ENCODE peak calls at places on chromosomes 7 and 10, in eight cellular contexts. D is tibial nerve, F is IMR-90, Z is K562, C is right lobe of liver, S is Peyer's patch, V is thyroid gland, N is endothelial cell of umbilical vein. L is an unnamed sample.

GRCh38 chr7:112665709-112666108 is 124.5 kb downstream of the TMEM168 start:
- DNase-seq in Z (no peak), C (no peak), F (peak), V (no peak), S (peak), D (no peak), N (no peak), L (no peak)

GRCh38 chr10:13659887-13660544 is 73.3 kb downstream of the PRPF18 start:
- DNase-seq in F (peak), D (peak), V (peak), N (peak), Z (peak), C (peak), S (peak), L (peak)

GRCh38 chr7:106010331-106010730 is 47.3 kb downstream of the CDHR3 start:
- DNase-seq in S (no peak), N (no peak), D (no peak), F (no peak), C (no peak), V (peak), Z (no peak), L (no peak)

GRCh38 chr10:11209810-11210141 is 192.1 kb downstream of the CELF2 start:
- DNase-seq in V (peak), Z (no peak), D (no peak), N (peak), F (no peak), C (no peak), S (no peak), L (no peak)

GRCh38 chr7:36999851-37000480 is 275.7 kb upstream of the AOAH start:
- DNase-seq in C (no peak), D (no peak), F (no peak), V (no peak), N (no peak), Z (no peak), S (no peak), L (no peak)

GRCh38 chr7:94332571-94332970 is 62.1 kb upstream of the COL1A2 start:
- DNase-seq in N (no peak), Z (no peak), F (no peak), D (no peak), C (no peak), V (no peak), S (no peak), L (no peak)

GRCh38 chr7:112547916-112548315 is 67.1 kb downstream of the LSMEM1 start:
- DNase-seq in F (peak), D (no peak), N (no peak), C (no peak), Z (no peak), V (no peak), S (no peak), L (no peak)

GRCh38 chr10:123614888-123615287 is 51.3 kb upstream of the GPR26 start:
- DNase-seq in C (peak), D (peak), S (peak), N (peak), F (peak), Z (peak), V (peak), L (peak)

GRCh38 chr7:121931149-121931922 is 58.4 kb downstream of the PTPRZ1 start:
- DNase-seq in Z (no peak), F (no peak), N (no peak), S (no peak), C (no peak), D (no peak), V (no peak), L (no peak)

GRCh38 chr7:54773472-54774399 is 14.7 kb upstream of the SEC61G start:
- DNase-seq in C (peak), F (peak), V (peak), N (peak), Z (peak), S (peak), D (peak), L (peak)

GRCh38 chr10:132806126-132807061 is 20.4 kb upstream of the NKX6-2 start:
- DNase-seq in F (no peak), V (no peak), Z (peak), N (no peak), C (no peak), S (no peak), D (no peak), L (no peak)

GRCh38 chr10:103884681-103885139 is 29.3 kb upstream of the SH3PXD2A start:
- DNase-seq in S (no peak), C (no peak), Z (peak), F (peak), V (peak), N (peak), D (no peak), L (peak)

GRCh38 chr10:70162892-70163201 is 7.5 kb downstream of the SAR1A start:
- DNase-seq in Z (no peak), V (no peak), N (no peak), S (no peak), C (no peak), F (no peak), D (no peak), L (no peak)

GRCh38 chr7:130136579-130137167 is 66.3 kb downstream of the KLHDC10 start:
- DNase-seq in V (no peak), Z (no peak), N (no peak), C (no peak), D (no peak), F (no peak), S (no peak), L (no peak)

GRCh38 chr10:131211556-131211955 is 100.0 kb downstream of the TCERG1L start:
- DNase-seq in C (no peak), V (no peak), Z (no peak), D (no peak), S (peak), F (no peak), N (no peak), L (no peak)

GRCh38 chr7:131219277-131220041 is 108.2 kb upstream of the MKLN1 start:
- DNase-seq in V (no peak), N (no peak), D (peak), C (peak), F (no peak), Z (no peak), S (peak), L (no peak)

GRCh38 chr7:92769844-92770243 is 66.5 kb downstream of the CDK6 start:
- DNase-seq in Z (no peak), F (no peak), C (no peak), N (no peak), V (no peak), S (no peak), D (no peak), L (no peak)

GRCh38 chr7:112383671-112384417 is 66.4 kb upstream of the IFRD1 start:
- DNase-seq in V (no peak), C (no peak), F (no peak), Z (no peak), S (no peak), N (peak), D (no peak), L (no peak)

GRCh38 chr10:63972949-63973827 is 452.0 kb downstream of the REEP3 start:
- DNase-seq in D (no peak), C (no peak), N (no peak), S (no peak), Z (no peak), F (no peak), V (no peak), L (no peak)

GRCh38 chr7:116180302-116180701 is 30.0 kb upstream of the TES start:
- DNase-seq in V (no peak), Z (peak), D (no peak), S (no peak), F (peak), N (peak), C (no peak), L (no peak)

GRCh38 chr10:55631071-55631654 is 729.9 kb downstream of the ZWINT start:
- DNase-seq in C (peak), V (peak), Z (no peak), F (no peak), N (peak), S (peak), D (no peak), L (peak)

GRCh38 chr7:115015619-115016018 is 93.7 kb downstream of the MDFIC start:
- DNase-seq in N (no peak), Z (no peak), D (no peak), C (no peak), F (peak), S (peak), V (no peak), L (no peak)

GRCh38 chr7:36284470-36284869 is 105.2 kb upstream of the ANLN start:
- DNase-seq in N (no peak), V (no peak), D (no peak), C (no peak), F (no peak), Z (no peak), S (no peak), L (no peak)

GRCh38 chr10:119177708-119178370 is 773 bp downstream of the PRDX3 start:
- DNase-seq in N (no peak), Z (no peak), V (no peak), D (no peak), F (no peak), C (no peak), S (no peak), L (no peak)

GRCh38 chr7:26937306-26937705 is 72.9 kb upstream of the SKAP2 start:
- DNase-seq in N (no peak), V (no peak), Z (no peak), F (no peak), S (no peak), D (no peak), C (no peak), L (no peak)

GRCh38 chr7:122702872-122703510 is at the start of gene RNF148:
- DNase-seq in D (no peak), N (no peak), F (no peak), C (no peak), Z (no peak), V (no peak), S (no peak), L (no peak)

GRCh38 chr10:1024103-1024502 is 1.6 kb downstream of the IDI2 start:
- DNase-seq in D (no peak), C (no peak), Z (no peak), S (no peak), F (no peak), N (no peak), V (no peak), L (no peak)

GRCh38 chr10:102769375-102770107 is 25.8 kb downstream of the WBP1L start:
- DNase-seq in S (no peak), Z (no peak), N (no peak), C (no peak), D (no peak), F (peak), V (no peak), L (no peak)

GRCh38 chr10:102767428-102768160 is 23.8 kb downstream of the WBP1L start:
- DNase-seq in S (no peak), F (no peak), N (no peak), C (no peak), V (no peak), Z (no peak), D (no peak), L (no peak)

GRCh38 chr10:102770792-102771191 is 27.0 kb downstream of the WBP1L start:
- DNase-seq in N (no peak), S (no peak), D (no peak), Z (no peak), V (no peak), C (no peak), F (peak), L (peak)

GRCh38 chr10:102773320-102773719 is 29.6 kb downstream of the WBP1L start:
- DNase-seq in F (peak), Z (no peak), S (no peak), D (no peak), V (no peak), C (no peak), N (no peak), L (no peak)

GRCh38 chr10:102770108-102770482 is 26.3 kb downstream of the WBP1L start:
- DNase-seq in F (no peak), C (no peak), V (no peak), D (no peak), Z (no peak), N (no peak), S (no peak), L (no peak)
- TF ChIP-seq POLR2A in F (no peak), C (no peak), V (no peak), D (no peak), Z (no peak), N (no peak), S (no peak), L (no peak)

DNA sequence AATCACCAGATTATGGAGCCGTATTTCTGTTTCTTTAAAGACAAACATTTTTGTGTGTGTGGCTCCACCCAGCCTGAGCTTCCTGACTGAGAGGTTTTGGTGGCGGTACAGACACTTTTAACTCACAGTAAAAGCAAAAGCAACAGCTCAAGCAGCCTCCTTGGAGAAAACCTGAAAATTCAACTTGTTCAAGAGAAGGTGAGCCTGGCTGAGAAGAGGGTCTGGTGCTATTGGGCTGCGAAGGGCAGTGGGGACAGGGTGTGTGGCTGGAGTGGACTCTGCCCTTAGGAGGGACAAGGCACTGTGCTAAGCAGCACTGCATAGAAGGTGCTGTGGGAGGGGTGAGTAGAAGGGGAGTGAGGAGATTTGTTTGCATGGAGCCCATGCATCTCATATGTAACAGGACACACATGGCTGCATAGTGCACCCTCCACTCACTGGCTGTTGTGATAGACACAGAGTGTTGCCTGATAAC is at the start of gene GIMAP7:
- DNase-seq in N (peak), V (peak), Z (no peak), S (peak), C (no peak), D (no peak), F (no peak), L (no peak)
- TF ChIP-seq POLR2A in N (peak), V (no peak), Z (no peak), S (peak), C (no peak), D (no peak), F (no peak), L (no peak)

GRCh38 chr7:50308301-50309129 is 4.0 kb downstream of the IKZF1 start:
- DNase-seq in F (no peak), D (no peak), V (no peak), Z (peak), S (no peak), N (no peak), C (no peak), L (no peak)
- TF ChIP-seq POLR2A in F (no peak), D (no peak), V (no peak), Z (peak), S (no peak), N (no peak), C (no peak), L (no peak)

GRCh38 chr7:8261711-8262695 is at the start of gene ICA1:
- DNase-seq in D (no peak), S (peak), V (peak), C (peak), F (no peak), N (peak), Z (peak), L (peak)
- TF ChIP-seq POLR2A in D (no peak), S (peak), V (no peak), C (peak), F (no peak), N (peak), Z (peak), L (no peak)

DNA sequence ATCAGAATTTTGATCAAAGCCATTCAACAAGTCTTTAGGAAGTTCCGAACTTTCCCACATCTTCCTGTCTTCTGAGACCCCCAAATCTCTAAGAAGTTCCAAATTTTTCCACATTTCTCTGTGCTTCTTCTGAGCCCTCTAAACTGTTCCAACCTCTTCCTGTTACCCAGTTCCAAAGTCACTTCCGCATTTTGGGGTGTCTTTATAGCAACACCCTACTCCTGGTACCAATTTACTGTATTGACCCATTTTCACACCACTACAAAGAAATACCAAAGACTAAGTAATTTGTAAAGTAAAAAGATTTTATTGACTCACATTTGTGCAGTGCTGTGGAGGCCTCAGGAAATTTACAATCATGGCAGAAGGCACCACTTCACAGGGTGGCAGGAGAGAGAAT is 385.8 kb upstream of the GHITM start:
- DNase-seq in S (no peak), V (no peak), N (no peak), C (no peak), D (no peak), Z (no peak), F (no peak), L (no peak)
- TF ChIP-seq POLR2A in S (no peak), V (no peak), N (no peak), C (no peak), D (no peak), Z (no peak), F (no peak), L (no peak)

DNA sequence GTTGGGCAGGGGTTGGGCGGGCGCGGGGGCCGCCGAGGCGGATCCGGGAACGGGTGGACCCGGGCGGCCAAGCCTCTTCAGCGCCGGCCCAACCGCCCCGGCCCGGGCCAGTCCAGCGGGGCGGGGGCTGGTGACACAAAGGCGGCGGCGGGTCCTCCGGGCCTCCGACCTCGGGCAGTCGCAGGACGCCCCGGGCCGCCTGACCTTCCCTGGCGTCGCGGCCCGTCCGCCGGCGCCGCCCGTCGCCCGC is 54.2 kb downstream of the METTL2B start:
- DNase-seq in D (no peak), N (no peak), V (no peak), Z (no peak), C (no peak), S (no peak), F (no peak), L (no peak)
- TF ChIP-seq POLR2A in D (no peak), N (peak), V (no peak), Z (no peak), C (peak), S (no peak), F (peak), L (no peak)

DNA sequence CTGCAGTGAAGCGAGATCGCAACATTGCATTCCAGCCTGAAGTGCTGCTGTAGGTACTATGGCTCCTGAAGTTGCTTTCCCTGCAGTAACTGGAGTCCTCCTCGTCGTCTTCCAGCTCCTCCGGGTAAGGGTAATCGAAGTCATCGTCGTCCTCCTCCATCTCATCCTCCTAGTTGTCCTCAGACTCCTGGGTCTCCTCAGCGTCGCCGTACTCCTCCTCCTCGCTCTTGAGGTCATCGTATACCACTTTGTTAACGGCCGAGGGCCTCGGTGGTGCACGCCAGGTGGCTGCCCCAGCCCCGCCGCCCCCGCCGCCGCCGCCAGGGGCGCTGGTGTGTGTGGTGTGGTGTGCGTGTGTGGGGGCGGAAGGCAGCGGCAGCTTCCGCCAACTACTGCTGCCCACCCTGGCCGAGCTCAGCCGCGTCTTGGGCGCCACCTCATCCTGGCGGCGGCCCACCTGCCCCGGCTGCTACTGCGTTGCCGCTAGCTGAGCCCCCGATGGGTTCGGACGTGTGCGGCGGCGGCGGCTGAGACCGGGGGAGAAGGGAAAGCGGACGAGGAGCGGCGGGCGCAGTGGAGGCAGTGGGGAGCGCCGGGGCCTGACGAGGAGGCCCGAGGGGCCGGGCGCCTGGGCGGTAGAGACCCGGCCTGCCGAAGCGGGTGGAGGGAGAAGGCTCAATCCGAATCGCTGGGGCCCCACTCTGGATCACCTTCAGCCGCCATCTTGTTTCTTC is 11.8 kb upstream of the ACBD5 start:
- DNase-seq in F (peak), C (peak), S (peak), V (peak), N (peak), D (no peak), Z (peak), L (peak)
- TF ChIP-seq POLR2A in F (no peak), C (peak), S (peak), V (peak), N (peak), D (no peak), Z (peak), L (no peak)